ENCODE peak calls at places on chromosomes 13 and 19, in seven cellular contexts. F is mesendoderm, L is H9, T is mesenchymal stem cell, M is H1, S is IMR-90, N is neuronal stem cell. K is an unnamed sample.

GRCh38 chr13:24313449-24313848 is 4.1 kb downstream of the C1QTNF9 start:
- DNase-seq in S (peak), T (no peak), M (no peak), L (no peak), N (no peak), F (no peak), K (no peak)

GRCh38 chr13:79741006-79741405 is 260.1 kb downstream of the NDFIP2 start:
- DNase-seq in N (no peak), M (no peak), T (peak), F (peak), L (no peak), S (peak), K (peak)

GRCh38 chr19:19403373-19403901 is 2.0 kb upstream of the GATAD2A start:
- DNase-seq in M (no peak), T (peak), L (no peak), N (no peak), S (peak), F (no peak), K (no peak)

GRCh38 chr19:29620931-29621351 is 14.9 kb downstream of the POP4 start:
- DNase-seq in N (no peak), L (no peak), S (no peak), T (no peak), F (no peak), M (no peak), K (no peak)

GRCh38 chr13:79794936-79795335 is 314.0 kb downstream of the NDFIP2 start:
- DNase-seq in F (no peak), L (no peak), M (no peak), T (no peak), N (no peak), S (no peak), K (no peak)

GRCh38 chr19:15790096-15790495 is 2.6 kb downstream of the OR10H5 start:
- DNase-seq in N (no peak), M (no peak), F (no peak), T (no peak), S (no peak), L (no peak), K (no peak)

GRCh38 chr19:41521860-41522555 is 54.0 kb upstream of the CEACAM21 start:
- DNase-seq in F (no peak), S (no peak), N (peak), T (no peak), L (no peak), M (peak), K (no peak)

GRCh38 chr13:63880705-63881104 is 2465.1 kb upstream of the PCDH20 start:
- DNase-seq in T (no peak), L (no peak), N (no peak), M (no peak), F (peak), S (no peak), K (no peak)

GRCh38 chr13:93847162-93847561 is 620.6 kb downstream of the GPC6 start:
- DNase-seq in L (no peak), N (no peak), M (no peak), T (peak), S (peak), F (no peak), K (no peak)

GRCh38 chr19:16415806-16416205 is 56.0 kb downstream of the EPS15L1 start:
- DNase-seq in L (no peak), M (no peak), T (no peak), N (no peak), F (no peak), S (no peak), K (no peak)

GRCh38 chr13:28140433-28141125 is 2.2 kb downstream of the PAN3 start:
- DNase-seq in N (no peak), F (peak), S (peak), M (no peak), T (peak), L (no peak), K (peak)

GRCh38 chr13:28138756-28139470 is 568 bp downstream of the PAN3 start:
- DNase-seq in S (peak), N (peak), L (peak), F (peak), T (peak), M (peak), K (peak)

GRCh38 chr13:28137556-28137955 is 789 bp upstream of the PAN3 start:
- DNase-seq in M (no peak), T (no peak), L (no peak), N (no peak), F (no peak), S (no peak), K (no peak)

GRCh38 chr13:28136916-28137315 is 1.4 kb upstream of the PAN3 start:
- DNase-seq in N (no peak), S (no peak), T (peak), F (no peak), L (no peak), M (no peak), K (no peak)

DNA sequence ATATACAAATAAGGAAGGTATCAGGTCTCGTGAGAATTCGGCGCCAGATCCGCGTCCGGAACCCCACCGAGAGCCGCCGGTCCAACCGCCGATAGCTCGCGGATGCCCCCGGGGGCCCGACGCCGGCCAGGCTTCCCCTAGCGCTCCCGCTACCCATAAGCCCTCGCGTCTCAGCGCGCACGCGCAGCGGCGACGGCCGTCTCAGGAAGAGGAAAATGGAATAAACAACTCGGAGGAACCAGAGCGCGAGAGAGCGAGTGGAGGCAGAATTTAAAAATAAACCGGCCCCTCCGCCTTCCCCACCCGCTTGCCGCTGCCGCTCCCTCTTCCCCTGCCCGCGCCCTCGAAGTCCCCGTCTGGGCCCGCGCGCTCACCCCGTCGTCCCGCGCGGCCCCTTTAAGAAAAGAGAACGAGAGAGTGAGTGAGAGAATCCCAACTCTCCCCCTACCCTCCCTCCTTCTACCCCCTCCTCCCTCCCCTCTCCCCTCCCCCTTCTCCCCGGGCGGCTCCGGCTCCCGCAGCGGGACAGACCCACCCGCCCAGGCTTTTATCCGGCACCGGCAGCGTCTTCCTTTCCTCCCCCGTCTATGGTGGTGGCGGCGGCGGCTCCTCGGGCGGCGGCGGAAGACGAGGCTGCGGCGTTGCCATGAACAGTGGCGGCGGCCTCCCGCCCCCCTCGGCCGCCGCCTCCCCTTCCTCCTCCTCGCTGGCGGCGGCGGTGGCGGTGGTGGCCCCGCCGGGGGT is at the start of gene PAN3:
- DNase-seq in L (peak), T (peak), N (peak), M (peak), S (peak), F (peak), K (peak)
- H2BK5ac ChIP-seq in L (no peak), T (peak), N (peak), M (peak), S (peak), F (peak), K (peak)

GRCh38 chr13:30308548-30308947 is 1.2 kb upstream of the KATNAL1 start:
- DNase-seq in S (peak), M (no peak), T (peak), N (no peak), L (no peak), F (peak), K (no peak)

GRCh38 chr13:30305456-30305855 is 1.9 kb downstream of the KATNAL1 start:
- DNase-seq in N (no peak), F (no peak), L (no peak), T (no peak), M (no peak), S (no peak), K (no peak)

GRCh38 chr13:30307194-30307965 is at the start of gene KATNAL1:
- DNase-seq in M (peak), F (peak), L (peak), N (peak), S (peak), T (peak), K (peak)

GRCh38 chr13:30307966-30308290 is 577 bp upstream of the KATNAL1 start:
- DNase-seq in M (no peak), F (no peak), N (no peak), T (no peak), L (no peak), S (no peak), K (no peak)

GRCh38 chr13:30306762-30307193 is 573 bp downstream of the KATNAL1 start:
- DNase-seq in F (peak), L (peak), M (peak), T (peak), S (peak), N (peak), K (peak)
- H2BK5ac ChIP-seq in F (no peak), L (no peak), M (peak), T (peak), S (peak), N (peak), K (peak)

GRCh38 chr19:13526552-13526951 is 20.3 kb upstream of the CACNA1A start:
- DNase-seq in M (peak), L (peak), F (peak), N (no peak), S (peak), T (no peak), K (no peak)
- H2BK5ac ChIP-seq in M (no peak), L (no peak), F (no peak), N (no peak), S (no peak), T (no peak), K (no peak)

DNA sequence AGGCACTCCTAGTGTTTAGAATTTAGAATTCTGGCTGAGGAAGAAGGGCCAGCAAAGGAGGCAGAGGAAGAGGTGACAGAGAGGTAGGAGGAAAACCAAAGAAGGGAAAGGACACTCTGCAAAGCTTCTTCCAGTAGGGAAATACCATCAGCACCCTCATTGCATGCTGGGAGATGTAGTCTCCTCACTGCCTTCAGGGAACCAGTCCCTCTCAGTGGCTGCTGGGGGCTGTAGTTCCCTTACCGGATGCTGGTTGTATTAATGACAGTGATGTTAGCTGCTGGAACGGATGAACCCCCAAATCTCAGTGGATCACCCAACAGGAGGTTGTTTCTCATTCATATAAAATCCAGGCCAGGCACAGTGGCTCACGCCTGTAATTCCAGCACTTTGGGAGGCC is 10.1 kb downstream of the GRIN2D start:
- DNase-seq in L (peak), T (peak), F (peak), M (peak), N (no peak), S (peak), K (no peak)
- H2BK5ac ChIP-seq in L (no peak), T (no peak), F (no peak), M (no peak), N (no peak), S (no peak), K (no peak)

GRCh38 chr19:54606891-54607781 is 13.7 kb downstream of the LILRA1 start:
- DNase-seq in L (no peak), S (no peak), N (no peak), T (no peak), F (no peak), M (no peak), K (no peak)
- H2BK5ac ChIP-seq in L (no peak), S (no peak), N (no peak), T (no peak), F (no peak), M (no peak), K (no peak)

DNA sequence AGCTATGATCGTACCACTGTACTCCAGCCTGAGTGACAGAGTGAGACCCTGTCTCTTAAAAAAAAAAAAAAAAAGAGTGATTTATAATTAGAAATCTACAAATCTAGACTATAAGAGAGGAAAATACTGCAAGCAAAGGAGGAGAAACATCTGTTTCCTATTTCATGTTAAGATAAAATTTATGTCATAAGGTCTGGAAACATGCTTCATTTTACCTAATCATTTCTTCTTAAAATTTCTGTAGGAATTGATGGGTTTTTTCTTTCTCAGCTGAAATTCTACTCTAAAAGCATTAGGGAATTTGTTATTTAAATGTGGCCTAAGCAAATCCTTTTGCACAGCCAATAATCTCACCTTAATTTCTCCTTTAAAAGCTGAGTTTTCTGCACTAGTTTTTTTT is 53.1 kb downstream of the C13orf42 start:
- DNase-seq in L (no peak), F (no peak), T (no peak), S (no peak), M (no peak), N (no peak), K (no peak)
- H2BK5ac ChIP-seq in L (no peak), F (no peak), T (no peak), S (no peak), M (no peak), N (no peak), K (no peak)

GRCh38 chr13:77262198-77262597 is 64.7 kb downstream of the MYCBP2 start:
- DNase-seq in S (no peak), F (no peak), M (no peak), N (no peak), T (no peak), L (no peak), K (no peak)
- H2BK5ac ChIP-seq in S (no peak), F (no peak), M (no peak), N (no peak), T (no peak), L (no peak), K (no peak)

GRCh38 chr13:50106559-50106958 is 91.3 kb downstream of the KCNRG start:
- DNase-seq in T (no peak), L (no peak), N (no peak), F (no peak), S (no peak), M (no peak), K (no peak)
- H2BK5ac ChIP-seq in T (no peak), L (no peak), N (no peak), F (no peak), S (no peak), M (no peak), K (no peak)

GRCh38 chr13:103878891-103879605 is 812.8 kb upstream of the SLC10A2 start:
- DNase-seq in F (peak), N (no peak), L (no peak), S (no peak), T (no peak), M (no peak), K (no peak)
- H2BK5ac ChIP-seq in F (no peak), N (no peak), L (no peak), S (no peak), T (no peak), M (no peak), K (no peak)

K was measured in trophoblast cell.